ENCODE peak calls at places on chromosome 12, in eight cellular contexts. K is body of pancreas; G is right cardiac atrium; Z is mammary epithelial cell; L is neural progenitor cell; R is A549; S is effector memory CD4-positive, alpha-beta T cell; O is aorta. Y is an unnamed sample. For H3K4me1, the result is how much of the 10 kb centered on the place peaks cover.

GRCh38 chr12:3726455-3726854 is 26.5 kb downstream of the CRACR2A start:
- DNase-seq in O (no peak), K (no peak), S (no peak), Z (no peak), R (no peak), G (no peak), L (no peak), Y (no peak)

GRCh38 chr12:12786371-12786715 is 884 bp downstream of the APOLD1 start:
- DNase-seq in O (no peak), G (no peak), K (no peak), R (no peak), Z (no peak), S (no peak), L (no peak), Y (no peak)

GRCh38 chr12:18332173-18332572 is 70.9 kb downstream of the PIK3C2G start:
- DNase-seq in O (no peak), K (no peak), S (no peak), L (no peak), R (no peak), G (peak), Z (no peak), Y (no peak)

GRCh38 chr12:115683240-115683765 is 594.2 kb downstream of the MED13L start:
- DNase-seq in R (no peak), O (no peak), K (no peak), G (no peak), Z (no peak), L (no peak), S (no peak), Y (no peak)

GRCh38 chr12:70744133-70744532 is 106.9 kb upstream of the PTPRB start:
- DNase-seq in S (no peak), G (no peak), R (no peak), L (no peak), O (no peak), K (no peak), Z (peak), Y (no peak)

GRCh38 chr12:25051171-25051570 is 102.3 kb upstream of the BCAT1 start:
- DNase-seq in L (no peak), S (no peak), R (no peak), Z (no peak), O (no peak), K (peak), G (no peak), Y (no peak)

GRCh38 chr12:104604995-104605675 is 148.4 kb downstream of the CHST11 start:
- DNase-seq in G (peak), K (no peak), R (no peak), O (peak), S (no peak), L (no peak), Z (no peak), Y (no peak)

GRCh38 chr12:22935501-22935900 is 310.5 kb downstream of the ETNK1 start:
- DNase-seq in R (peak), O (no peak), K (no peak), S (no peak), G (no peak), Z (peak), L (no peak), Y (no peak)

GRCh38 chr12:116700066-116700465 is 37.8 kb downstream of the SPRING1 start:
- DNase-seq in O (no peak), R (no peak), K (no peak), G (no peak), L (no peak), Z (no peak), S (no peak), Y (no peak)

GRCh38 chr12:105214670-105215375 is 21.2 kb downstream of the APPL2 start:
- DNase-seq in O (no peak), R (peak), S (no peak), K (peak), L (no peak), Z (peak), G (peak), Y (no peak)

GRCh38 chr12:124678421-124678893 is 111.0 kb upstream of the NCOR2 start:
- DNase-seq in G (no peak), K (no peak), Z (no peak), O (no peak), L (no peak), S (no peak), R (no peak), Y (no peak)

GRCh38 chr12:105226219-105226618 is 9.8 kb downstream of the APPL2 start:
- DNase-seq in R (no peak), K (peak), S (no peak), O (peak), L (no peak), G (peak), Z (no peak), Y (no peak)

GRCh38 chr12:127126260-127126628 is 1140.7 kb upstream of the TMEM132C start:
- DNase-seq in R (no peak), Z (no peak), O (no peak), S (no peak), G (no peak), L (no peak), K (no peak), Y (no peak)

GRCh38 chr12:61652265-61652664 is 607.9 kb upstream of the USP15 start:
- DNase-seq in S (no peak), O (no peak), R (no peak), G (no peak), Z (no peak), K (no peak), L (no peak), Y (no peak)

GRCh38 chr12:88574278-88574677 is 6.0 kb downstream of the KITLG start:
- DNase-seq in L (no peak), O (no peak), S (no peak), K (no peak), Z (no peak), R (no peak), G (no peak), Y (no peak)
- H3K4me1 ChIP-seq in L (under half), O (under half), S (under half), K (under half), Z (under half), R (half or more), G (under half), Y (under half)

GRCh38 chr12:47823422-47824086 is 3.9 kb upstream of the HDAC7 start:
- DNase-seq in R (no peak), K (no peak), G (no peak), O (peak), Z (no peak), S (no peak), L (no peak), Y (no peak)

GRCh38 chr12:47824198-47824597 is 4.5 kb upstream of the HDAC7 start:
- DNase-seq in Z (no peak), G (peak), K (no peak), S (peak), L (no peak), O (peak), R (no peak), Y (no peak)

GRCh38 chr12:47822863-47823262 is 3.2 kb upstream of the HDAC7 start:
- DNase-seq in S (no peak), K (no peak), L (no peak), R (no peak), O (peak), G (no peak), Z (no peak), Y (no peak)

GRCh38 chr12:47825239-47825639 is 5.5 kb upstream of the HDAC7 start:
- DNase-seq in Z (no peak), K (no peak), L (no peak), R (peak), O (peak), G (peak), S (no peak), Y (no peak)

DNA sequence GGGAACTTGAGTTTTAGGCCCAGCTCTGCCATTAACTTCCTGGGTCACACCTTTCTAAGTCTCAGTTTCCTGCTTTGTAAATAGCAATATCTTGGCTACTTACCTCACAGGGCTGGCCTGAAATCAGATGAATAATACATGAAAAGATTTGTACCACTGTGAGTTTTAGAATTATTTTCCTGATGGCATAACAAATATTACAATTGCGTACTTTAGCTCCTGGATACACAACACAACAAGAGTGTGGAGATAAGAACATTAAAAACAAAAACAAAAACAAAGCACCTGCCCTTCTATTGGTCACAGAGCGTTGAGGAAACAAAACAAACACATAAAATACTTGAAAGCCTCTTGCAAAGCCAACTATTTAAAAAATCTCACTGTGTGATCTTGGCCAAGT is 4.9 kb upstream of the HDAC7 start:
- DNase-seq in S (no peak), R (no peak), K (no peak), L (no peak), Z (no peak), G (no peak), O (no peak), Y (no peak)
- H3K4me1 ChIP-seq in S (half or more), R (half or more), K (under half), L (under half), Z (half or more), G (under half), O (under half), Y (half or more)

GRCh38 chr12:120258323-120258896 is 7.1 kb downstream of the PXN start:
- DNase-seq in Z (no peak), O (no peak), L (no peak), K (no peak), G (no peak), S (no peak), R (no peak), Y (no peak)

GRCh38 chr12:120259418-120260202 is 5.9 kb downstream of the PXN start:
- DNase-seq in S (no peak), O (no peak), R (no peak), Z (no peak), L (no peak), K (no peak), G (peak), Y (no peak)

GRCh38 chr12:120260607-120261006 is 4.9 kb downstream of the PXN start:
- DNase-seq in R (no peak), Z (no peak), L (no peak), S (no peak), G (no peak), O (no peak), K (no peak), Y (no peak)

GRCh38 chr12:120254809-120255208 is 10.7 kb downstream of the PXN start:
- DNase-seq in S (no peak), R (no peak), L (no peak), G (peak), Z (no peak), O (no peak), K (no peak), Y (no peak)

DNA sequence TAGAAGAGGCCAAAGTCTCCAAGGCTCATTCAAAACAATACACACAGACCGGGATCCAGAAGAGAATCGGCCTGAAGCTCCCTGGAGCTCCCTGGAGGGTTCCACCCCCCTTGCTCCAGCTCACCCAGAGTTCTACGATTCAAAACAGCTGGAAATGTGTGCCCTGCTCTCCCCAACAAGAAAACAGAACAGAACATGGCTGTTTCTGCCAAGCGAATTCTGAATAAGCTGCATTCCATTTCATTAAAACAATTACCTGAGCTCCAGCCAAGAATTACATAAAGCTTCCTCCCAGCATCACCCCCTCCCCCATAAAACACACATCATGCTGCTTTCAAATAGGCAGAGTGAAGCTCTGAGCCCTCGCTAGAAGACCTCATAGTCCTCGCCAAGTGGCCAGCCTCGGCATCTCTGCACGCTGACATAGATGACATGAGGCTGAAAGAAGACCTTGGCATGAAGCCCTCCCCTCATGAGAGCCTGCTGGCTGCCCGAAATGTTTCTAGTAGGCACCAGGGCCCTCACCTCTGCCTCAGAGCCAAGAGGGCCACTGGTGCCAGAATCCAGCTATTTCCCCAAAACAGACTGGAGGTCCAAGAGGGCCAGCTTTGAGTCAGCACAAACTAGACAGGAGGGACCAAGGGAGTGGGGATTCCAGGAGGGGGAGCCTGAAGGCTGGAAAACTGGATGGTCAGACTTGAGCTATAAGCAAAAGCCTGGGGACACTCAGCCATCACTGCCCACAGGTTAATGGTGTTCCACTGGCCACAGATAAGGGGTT is 8.3 kb downstream of the PXN start:
- DNase-seq in G (peak), S (no peak), R (no peak), L (no peak), Z (peak), O (peak), K (peak), Y (no peak)
- H3K4me1 ChIP-seq in G (under half), S (half or more), R (half or more), L (under half), Z (half or more), O (under half), K (half or more), Y (half or more)

DNA sequence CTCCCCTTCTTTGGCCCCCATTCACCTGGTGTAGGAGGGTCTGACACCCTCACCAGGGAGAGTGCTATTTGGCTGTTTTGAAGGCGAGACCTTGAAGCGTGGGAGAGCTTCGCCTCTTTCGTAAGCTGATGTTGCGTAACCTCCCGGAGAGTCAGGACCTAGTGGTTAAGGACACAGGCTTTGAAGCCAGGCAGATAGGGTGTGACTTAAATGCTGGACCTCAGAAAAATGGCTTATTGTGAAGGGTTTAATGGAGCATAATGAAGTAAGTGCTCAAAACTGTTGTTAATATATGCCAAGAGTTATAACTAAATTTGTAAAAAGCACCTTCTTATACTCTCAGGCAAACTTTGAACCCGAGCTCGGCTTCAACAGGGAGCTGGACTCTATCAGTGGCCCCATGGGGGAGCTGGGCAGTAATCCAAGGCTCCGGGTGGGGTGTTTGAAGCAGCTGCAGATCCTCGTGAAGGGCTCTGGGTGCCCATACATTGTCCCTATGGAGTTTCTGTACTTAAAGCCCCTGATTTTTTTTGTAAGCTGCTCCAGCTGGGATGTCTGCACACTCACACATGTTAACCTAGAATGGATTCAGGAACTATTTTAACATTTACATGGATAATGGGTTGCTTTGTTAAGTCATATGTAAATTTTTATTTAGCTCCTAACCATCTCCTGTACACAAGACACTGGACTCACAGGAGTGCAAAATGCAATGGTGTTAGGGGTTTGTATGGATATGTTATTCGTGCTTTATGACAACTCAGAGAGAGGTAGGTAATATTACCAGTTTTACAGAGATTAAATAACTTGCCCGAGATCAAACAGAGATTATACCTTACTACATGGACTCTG is 26.0 kb downstream of the PPFIBP1 start:
- DNase-seq in S (no peak), K (peak), Z (peak), L (no peak), G (peak), O (peak), R (peak), Y (no peak)
- H3K4me1 ChIP-seq in S (under half), K (half or more), Z (half or more), L (under half), G (under half), O (under half), R (under half), Y (under half)

DNA sequence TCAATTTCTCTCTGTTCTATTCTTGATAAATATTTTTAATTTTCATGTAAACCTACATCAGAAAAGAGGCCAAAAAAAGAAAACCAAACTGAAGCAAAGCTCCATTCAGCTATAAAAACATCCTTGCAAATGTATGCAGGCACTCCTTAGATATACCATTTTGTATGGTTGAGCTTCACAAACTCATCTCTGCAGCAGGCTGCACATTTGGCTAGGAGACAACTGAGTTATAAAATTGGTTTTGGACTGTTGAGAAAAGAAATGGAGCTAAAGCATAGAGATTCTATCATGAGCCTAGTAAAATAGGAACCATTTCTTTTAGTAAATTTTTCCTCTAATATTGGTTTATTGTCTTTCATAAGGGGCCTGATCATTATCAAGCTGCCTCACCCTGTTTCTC is 156.4 kb downstream of the SYT1 start:
- DNase-seq in L (no peak), G (no peak), Z (no peak), K (no peak), R (no peak), O (no peak), S (no peak), Y (no peak)
- H3K4me1 ChIP-seq in L (under half), G (under half), Z (under half), K (under half), R (under half), O (under half), S (under half), Y (under half)

GRCh38 chr12:46884362-46884761 is 58.6 kb upstream of the SLC38A4 start:
- DNase-seq in Z (no peak), G (no peak), S (no peak), L (no peak), K (no peak), R (no peak), O (no peak), Y (no peak)

GRCh38 chr12:46888568-46888967 is 62.8 kb upstream of the SLC38A4 start:
- DNase-seq in K (no peak), G (no peak), L (no peak), O (no peak), S (no peak), Z (no peak), R (no peak), Y (no peak)

GRCh38 chr12:46887870-46888269 is 62.1 kb upstream of the SLC38A4 start:
- DNase-seq in O (no peak), K (no peak), S (no peak), G (no peak), Z (no peak), L (no peak), R (no peak), Y (no peak)

GRCh38 chr12:46891306-46891705 is 65.5 kb upstream of the SLC38A4 start:
- DNase-seq in R (no peak), S (no peak), L (no peak), G (no peak), K (no peak), O (no peak), Z (no peak), Y (no peak)

GRCh38 chr12:46886541-46887041 is 60.8 kb upstream of the SLC38A4 start:
- DNase-seq in G (no peak), R (no peak), S (no peak), L (no peak), Z (peak), O (no peak), K (no peak), Y (no peak)
- H3K4me1 ChIP-seq in G (under half), R (under half), S (under half), L (under half), Z (under half), O (under half), K (under half), Y (under half)